ENCODE peak calls at places on chromosomes 4 and X, in four cellular contexts. One of them, this sample, is unnamed. For H3K4me1, the result is how much of the 10 kb centered on the place peaks cover.

GRCh38 chr4:10100734-10101216 is 15.8 kb downstream of the WDR1 start:
- DNase-seq in HCT116: no peak
- DNase-seq in pancreas: no peak
- DNase-seq in cardiac muscle cell: no peak
- DNase-seq in this sample: no peak

GRCh38 chr4:6546681-6547447 is 28.1 kb upstream of the MAN2B2 start:
- DNase-seq in HCT116: peak
- DNase-seq in pancreas: peak
- DNase-seq in cardiac muscle cell: peak
- DNase-seq in this sample: no peak

GRCh38 chr4:152356428-152357034 is 179.4 kb downstream of the FBXW7 start:
- DNase-seq in HCT116: no peak
- DNase-seq in pancreas: no peak
- DNase-seq in cardiac muscle cell: no peak
- DNase-seq in this sample: no peak

GRCh38 chrX:51802917-51803688 is 59.9 kb downstream of the GSPT2 start:
- DNase-seq in HCT116: peak
- DNase-seq in pancreas: no peak
- DNase-seq in cardiac muscle cell: peak
- DNase-seq in this sample: peak

GRCh38 chr4:170691168-170691567 is 601.4 kb upstream of the AADAT start:
- DNase-seq in HCT116: no peak
- DNase-seq in pancreas: no peak
- DNase-seq in cardiac muscle cell: no peak
- DNase-seq in this sample: no peak

GRCh38 chr4:82519776-82520175 is 42.0 kb downstream of the TMEM150C start:
- DNase-seq in HCT116: no peak
- DNase-seq in pancreas: no peak
- DNase-seq in cardiac muscle cell: no peak
- DNase-seq in this sample: no peak

GRCh38 chrX:69128573-69128972 is 36.7 kb downstream of the PJA1 start:
- DNase-seq in HCT116: no peak
- DNase-seq in pancreas: peak
- DNase-seq in cardiac muscle cell: peak
- DNase-seq in this sample: no peak

GRCh38 chr4:172899861-172900260 is 268.8 kb upstream of the GALNT7 start:
- DNase-seq in HCT116: no peak
- DNase-seq in pancreas: no peak
- DNase-seq in cardiac muscle cell: no peak
- DNase-seq in this sample: no peak

GRCh38 chr4:154039435-154040061 is 250.7 kb upstream of the SFRP2 start:
- DNase-seq in HCT116: no peak
- DNase-seq in pancreas: no peak
- DNase-seq in cardiac muscle cell: no peak
- DNase-seq in this sample: no peak

GRCh38 chr4:169128902-169129301 is 118.8 kb upstream of the CBR4 start:
- DNase-seq in HCT116: no peak
- DNase-seq in pancreas: no peak
- DNase-seq in cardiac muscle cell: no peak
- DNase-seq in this sample: peak

GRCh38 chrX:19846995-19847790 is 40.2 kb downstream of the SH3KBP1 start:
- DNase-seq in HCT116: no peak
- DNase-seq in pancreas: no peak
- DNase-seq in cardiac muscle cell: no peak
- DNase-seq in this sample: no peak

GRCh38 chr4:2981256-2981804 is 18.0 kb downstream of the GRK4 start:
- DNase-seq in HCT116: no peak
- DNase-seq in pancreas: no peak
- DNase-seq in cardiac muscle cell: no peak
- DNase-seq in this sample: peak

GRCh38 chr4:164734476-164734875 is 19.5 kb upstream of the SMIM31 start:
- DNase-seq in HCT116: no peak
- DNase-seq in pancreas: no peak
- DNase-seq in cardiac muscle cell: no peak
- DNase-seq in this sample: no peak

GRCh38 chr4:40887690-40888089 is 137.9 kb downstream of the NSUN7 start:
- DNase-seq in HCT116: no peak
- DNase-seq in pancreas: no peak
- DNase-seq in cardiac muscle cell: no peak
- DNase-seq in this sample: no peak

GRCh38 chr4:155889036-155889793 is 14.3 kb upstream of the TDO2 start:
- DNase-seq in HCT116: no peak
- DNase-seq in pancreas: no peak
- DNase-seq in cardiac muscle cell: no peak
- DNase-seq in this sample: no peak

GRCh38 chrX:2829066-2829430 is 318 bp downstream of the GYG2 start:
- DNase-seq in HCT116: no peak
- DNase-seq in pancreas: peak
- DNase-seq in cardiac muscle cell: peak
- DNase-seq in this sample: peak

GRCh38 chr4:6109842-6110560 is 90.3 kb downstream of the JAKMIP1 start:
- DNase-seq in HCT116: peak
- DNase-seq in pancreas: no peak
- DNase-seq in cardiac muscle cell: no peak
- DNase-seq in this sample: no peak

GRCh38 chr4:144449623-144450022 is 196.3 kb upstream of the HHIP start:
- DNase-seq in HCT116: no peak
- DNase-seq in pancreas: no peak
- DNase-seq in cardiac muscle cell: peak
- DNase-seq in this sample: no peak

GRCh38 chr4:155639674-155640529 is 26.7 kb upstream of the GUCY1A1 start:
- DNase-seq in HCT116: no peak
- DNase-seq in pancreas: no peak
- DNase-seq in cardiac muscle cell: no peak
- DNase-seq in this sample: no peak

GRCh38 chr4:71604785-71605184 is 179.1 kb downstream of the GC start:
- DNase-seq in HCT116: no peak
- DNase-seq in pancreas: no peak
- DNase-seq in cardiac muscle cell: no peak
- DNase-seq in this sample: no peak

GRCh38 chr4:106366026-106366425 is 2.6 kb downstream of the GIMD1 start:
- DNase-seq in HCT116: no peak
- DNase-seq in pancreas: no peak
- DNase-seq in cardiac muscle cell: no peak
- DNase-seq in this sample: no peak

GRCh38 chr4:161546902-161547301 is 616.9 kb downstream of the FSTL5 start:
- DNase-seq in HCT116: no peak
- DNase-seq in pancreas: no peak
- DNase-seq in cardiac muscle cell: no peak
- DNase-seq in this sample: no peak

GRCh38 chr4:151690164-151690856 is 70.5 kb downstream of the GATB start:
- DNase-seq in HCT116: no peak
- DNase-seq in pancreas: no peak
- DNase-seq in cardiac muscle cell: no peak
- DNase-seq in this sample: no peak

GRCh38 chr4:54550415-54551171 is 107.2 kb upstream of the KIT start:
- DNase-seq in HCT116: no peak
- DNase-seq in pancreas: no peak
- DNase-seq in cardiac muscle cell: no peak
- DNase-seq in this sample: no peak

GRCh38 chr4:84708406-84709135 is 125.6 kb downstream of the CDS1 start:
- DNase-seq in HCT116: no peak
- DNase-seq in pancreas: no peak
- DNase-seq in cardiac muscle cell: no peak
- DNase-seq in this sample: no peak

GRCh38 chr4:98994474-98995182 is 893 bp upstream of the METAP1 start:
- DNase-seq in HCT116: no peak
- DNase-seq in pancreas: no peak
- DNase-seq in cardiac muscle cell: peak
- DNase-seq in this sample: no peak

GRCh38 chr4:86551387-86551786 is 42.7 kb upstream of the PTPN13 start:
- DNase-seq in HCT116: no peak
- DNase-seq in pancreas: no peak
- DNase-seq in cardiac muscle cell: no peak
- DNase-seq in this sample: no peak

GRCh38 chr4:86556791-86557415 is 37.2 kb upstream of the PTPN13 start:
- DNase-seq in HCT116: no peak
- DNase-seq in pancreas: no peak
- DNase-seq in cardiac muscle cell: no peak
- DNase-seq in this sample: no peak

GRCh38 chr4:86558258-86558657 is 35.9 kb upstream of the PTPN13 start:
- DNase-seq in HCT116: no peak
- DNase-seq in pancreas: no peak
- DNase-seq in cardiac muscle cell: no peak
- DNase-seq in this sample: no peak

GRCh38 chr4:86557526-86557925 is 36.6 kb upstream of the PTPN13 start:
- DNase-seq in HCT116: no peak
- DNase-seq in pancreas: no peak
- DNase-seq in cardiac muscle cell: no peak
- DNase-seq in this sample: no peak

GRCh38 chr4:86554641-86555040 is 39.5 kb upstream of the PTPN13 start:
- DNase-seq in HCT116: no peak
- DNase-seq in pancreas: no peak
- DNase-seq in cardiac muscle cell: no peak
- DNase-seq in this sample: no peak
- H3K4me1 ChIP-seq in HCT116: under half
- H3K4me1 ChIP-seq in pancreas: under half
- H3K4me1 ChIP-seq in cardiac muscle cell: under half
- H3K4me1 ChIP-seq in this sample: under half

DNA sequence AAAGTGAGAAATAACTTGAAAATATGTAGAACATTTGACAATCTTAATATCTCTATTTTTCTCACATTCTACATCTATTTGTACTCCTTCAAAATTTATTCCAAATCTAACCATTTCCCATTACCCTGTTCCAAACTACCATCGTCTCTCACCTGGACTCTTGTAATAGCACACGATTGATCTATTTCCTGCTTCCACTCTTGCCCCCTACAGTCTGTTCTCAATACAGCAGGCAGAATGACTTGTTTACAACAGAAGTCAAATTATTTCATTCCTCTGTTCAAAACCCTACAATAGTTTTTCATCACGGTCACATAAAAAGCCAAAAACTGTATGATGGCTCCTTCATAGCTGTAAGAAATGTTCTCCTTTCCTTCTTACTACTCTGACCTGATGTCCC is 21.1 kb upstream of the LUZP4 start:
- DNase-seq in HCT116: peak
- DNase-seq in pancreas: no peak
- DNase-seq in cardiac muscle cell: peak
- DNase-seq in this sample: no peak
- TF ChIP-seq CTCF in HCT116: peak
- TF ChIP-seq CTCF in pancreas: no peak
- TF ChIP-seq CTCF in cardiac muscle cell: peak
- TF ChIP-seq CTCF in this sample: peak

DNA sequence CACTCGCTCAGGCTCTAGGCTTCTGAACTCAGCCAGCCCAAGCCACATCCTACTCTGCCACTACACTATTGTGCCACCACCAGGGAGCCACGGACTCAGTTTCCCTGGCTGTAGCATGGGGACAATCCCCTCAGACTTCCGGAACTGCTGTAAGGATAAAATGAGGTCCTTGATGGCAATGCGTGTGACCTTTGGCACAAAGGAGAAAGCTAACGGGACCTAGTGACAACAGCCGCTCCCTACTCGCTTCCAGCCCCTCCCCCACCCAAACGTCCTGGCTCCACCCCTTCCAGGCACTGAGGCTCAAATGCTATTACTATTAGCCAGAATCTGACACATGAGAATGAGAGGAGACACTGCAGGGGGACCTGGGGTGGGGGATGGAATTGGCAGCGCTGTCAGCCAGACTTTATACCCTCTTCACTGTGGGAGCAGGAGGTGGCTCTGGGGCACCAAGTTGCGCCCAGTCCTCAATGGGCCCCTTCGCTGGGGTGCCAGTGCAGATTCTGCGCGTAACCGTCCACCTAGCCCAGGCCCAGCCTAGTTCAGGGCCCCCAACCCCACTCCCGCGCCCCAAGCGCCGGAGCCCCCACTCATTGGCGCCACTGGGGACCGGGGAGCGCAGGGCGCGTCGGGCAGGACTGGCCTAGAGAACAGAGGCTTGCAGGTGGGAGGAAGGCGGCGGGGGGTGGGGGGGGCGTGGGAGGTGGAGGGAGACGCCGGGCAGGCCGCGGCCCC is 5.3 kb upstream of the DUSP9 start:
- DNase-seq in HCT116: no peak
- DNase-seq in pancreas: peak
- DNase-seq in cardiac muscle cell: no peak
- DNase-seq in this sample: no peak
- H3K4me1 ChIP-seq in HCT116: under half
- H3K4me1 ChIP-seq in pancreas: under half
- H3K4me1 ChIP-seq in cardiac muscle cell: under half
- H3K4me1 ChIP-seq in this sample: under half

GRCh38 chrX:50115973-50116372 is 84.8 kb downstream of the AKAP4 start:
- DNase-seq in HCT116: no peak
- DNase-seq in pancreas: no peak
- DNase-seq in cardiac muscle cell: no peak
- DNase-seq in this sample: no peak

GRCh38 chrX:50111762-50112161 is 89.0 kb downstream of the AKAP4 start:
- DNase-seq in HCT116: no peak
- DNase-seq in pancreas: peak
- DNase-seq in cardiac muscle cell: no peak
- DNase-seq in this sample: no peak

GRCh38 chrX:50114113-50114512 is 86.7 kb downstream of the AKAP4 start:
- DNase-seq in HCT116: no peak
- DNase-seq in pancreas: no peak
- DNase-seq in cardiac muscle cell: no peak
- DNase-seq in this sample: no peak

DNA sequence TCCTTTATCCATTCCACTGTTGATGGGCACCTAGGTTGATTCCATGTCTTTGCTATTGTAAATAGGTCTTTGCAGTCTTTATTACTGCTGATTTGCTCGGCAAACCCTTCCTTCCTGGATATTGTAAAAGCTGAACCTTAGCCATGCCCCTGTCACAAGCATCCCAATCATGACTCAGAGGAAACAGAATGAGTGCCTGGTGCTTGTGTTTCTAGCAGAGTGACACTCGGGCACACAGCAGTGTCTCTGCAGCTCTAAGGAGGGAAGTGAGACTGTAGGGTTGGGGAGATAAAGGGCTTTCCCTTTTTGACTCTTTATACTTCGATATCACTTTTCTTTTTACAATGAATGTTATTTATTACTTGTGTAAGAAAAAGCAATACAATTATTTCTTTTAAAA is 83.3 kb downstream of the AKAP4 start:
- DNase-seq in HCT116: no peak
- DNase-seq in pancreas: no peak
- DNase-seq in cardiac muscle cell: no peak
- DNase-seq in this sample: no peak
- TF ChIP-seq CTCF in HCT116: no peak
- TF ChIP-seq CTCF in pancreas: no peak
- TF ChIP-seq CTCF in cardiac muscle cell: no peak
- TF ChIP-seq CTCF in this sample: no peak

GRCh38 chr4:8162625-8163024 is 4.0 kb upstream of the ABLIM2 start:
- DNase-seq in HCT116: no peak
- DNase-seq in pancreas: no peak
- DNase-seq in cardiac muscle cell: no peak
- DNase-seq in this sample: no peak

GRCh38 chr4:8164194-8164565 is 5.6 kb upstream of the ABLIM2 start:
- DNase-seq in HCT116: no peak
- DNase-seq in pancreas: peak
- DNase-seq in cardiac muscle cell: no peak
- DNase-seq in this sample: no peak

GRCh38 chr4:8164687-8165086 is 6.1 kb upstream of the ABLIM2 start:
- DNase-seq in HCT116: no peak
- DNase-seq in pancreas: peak
- DNase-seq in cardiac muscle cell: no peak
- DNase-seq in this sample: no peak

GRCh38 chr4:8163026-8163425 is 4.4 kb upstream of the ABLIM2 start:
- DNase-seq in HCT116: no peak
- DNase-seq in pancreas: peak
- DNase-seq in cardiac muscle cell: no peak
- DNase-seq in this sample: peak

GRCh38 chr4:8163436-8164193 is 5.0 kb upstream of the ABLIM2 start:
- DNase-seq in HCT116: no peak
- DNase-seq in pancreas: peak
- DNase-seq in cardiac muscle cell: no peak
- DNase-seq in this sample: no peak
- H3K4me1 ChIP-seq in HCT116: under half
- H3K4me1 ChIP-seq in pancreas: under half
- H3K4me1 ChIP-seq in cardiac muscle cell: under half
- H3K4me1 ChIP-seq in this sample: under half

This sample was measured in right lobe of liver.